ENCODE peak calls at places on chromosome 3, in nine cellular contexts. One of them, this sample, is unnamed.

GRCh38 chr3:66803206-66803605 is 194.9 kb upstream of the KBTBD8 start:
- DNase-seq in CD4-positive, alpha-beta T cell: no peak
- DNase-seq in left ventricle myocardium inferior: no peak
- DNase-seq in Karpas-422: peak; percentile 73
- DNase-seq in thoracic aorta: no peak
- DNase-seq in iPS DF 6.9: no peak
- DNase-seq in RWPE1: no peak
- DNase-seq in dorsolateral prefrontal cortex: no peak
- DNase-seq in IMR-90: no peak
- DNase-seq in this sample: no peak

GRCh38 chr3:2921903-2922302 is 188.3 kb downstream of the IL5RA start:
- DNase-seq in CD4-positive, alpha-beta T cell: no peak
- DNase-seq in left ventricle myocardium inferior: no peak
- DNase-seq in Karpas-422: peak; percentile 83
- DNase-seq in thoracic aorta: no peak
- DNase-seq in iPS DF 6.9: no peak
- DNase-seq in RWPE1: no peak
- DNase-seq in dorsolateral prefrontal cortex: no peak
- DNase-seq in IMR-90: no peak
- DNase-seq in this sample: no peak

GRCh38 chr3:53159415-53160135 is 1.4 kb upstream of the PRKCD start:
- DNase-seq in CD4-positive, alpha-beta T cell: no peak
- DNase-seq in left ventricle myocardium inferior: no peak
- DNase-seq in Karpas-422: no peak
- DNase-seq in thoracic aorta: no peak
- DNase-seq in iPS DF 6.9: no peak
- DNase-seq in RWPE1: no peak
- DNase-seq in dorsolateral prefrontal cortex: no peak
- DNase-seq in IMR-90: no peak
- DNase-seq in this sample: no peak

GRCh38 chr3:67381667-67382272 is 272.6 kb downstream of the SUCLG2 start:
- DNase-seq in CD4-positive, alpha-beta T cell: no peak
- DNase-seq in left ventricle myocardium inferior: no peak
- DNase-seq in Karpas-422: peak; percentile 75
- DNase-seq in thoracic aorta: no peak
- DNase-seq in iPS DF 6.9: no peak
- DNase-seq in RWPE1: peak; percentile 12
- DNase-seq in dorsolateral prefrontal cortex: no peak
- DNase-seq in IMR-90: peak; percentile 27
- DNase-seq in this sample: no peak

GRCh38 chr3:41141431-41142164 is 57.7 kb upstream of the CTNNB1 start:
- DNase-seq in CD4-positive, alpha-beta T cell: no peak
- DNase-seq in left ventricle myocardium inferior: no peak
- DNase-seq in Karpas-422: no peak
- DNase-seq in thoracic aorta: no peak
- DNase-seq in iPS DF 6.9: no peak
- DNase-seq in RWPE1: no peak
- DNase-seq in dorsolateral prefrontal cortex: no peak
- DNase-seq in IMR-90: no peak
- DNase-seq in this sample: no peak

GRCh38 chr3:126284258-126284904 is 72.8 kb downstream of the KLF15 start:
- DNase-seq in CD4-positive, alpha-beta T cell: no peak
- DNase-seq in left ventricle myocardium inferior: no peak
- DNase-seq in Karpas-422: no peak
- DNase-seq in thoracic aorta: no peak
- DNase-seq in iPS DF 6.9: no peak
- DNase-seq in RWPE1: peak; percentile 51
- DNase-seq in dorsolateral prefrontal cortex: no peak
- DNase-seq in IMR-90: peak; percentile 63
- DNase-seq in this sample: no peak

GRCh38 chr3:43260412-43260811 is 25.9 kb upstream of the SNRK start:
- DNase-seq in CD4-positive, alpha-beta T cell: no peak
- DNase-seq in left ventricle myocardium inferior: no peak
- DNase-seq in Karpas-422: peak; percentile 58
- DNase-seq in thoracic aorta: no peak
- DNase-seq in iPS DF 6.9: no peak
- DNase-seq in RWPE1: no peak
- DNase-seq in dorsolateral prefrontal cortex: no peak
- DNase-seq in IMR-90: peak; percentile 2
- DNase-seq in this sample: no peak

GRCh38 chr3:143775401-143775970 is 72.8 kb downstream of the SLC9A9 start:
- DNase-seq in CD4-positive, alpha-beta T cell: no peak
- DNase-seq in left ventricle myocardium inferior: no peak
- DNase-seq in Karpas-422: peak; percentile 78
- DNase-seq in thoracic aorta: no peak
- DNase-seq in iPS DF 6.9: no peak
- DNase-seq in RWPE1: peak; percentile 79
- DNase-seq in dorsolateral prefrontal cortex: no peak
- DNase-seq in IMR-90: peak; percentile 13
- DNase-seq in this sample: no peak

GRCh38 chr3:174581551-174581950 is 277.6 kb upstream of the NAALADL2 start:
- DNase-seq in CD4-positive, alpha-beta T cell: no peak
- DNase-seq in left ventricle myocardium inferior: no peak
- DNase-seq in Karpas-422: no peak
- DNase-seq in thoracic aorta: no peak
- DNase-seq in iPS DF 6.9: no peak
- DNase-seq in RWPE1: no peak
- DNase-seq in dorsolateral prefrontal cortex: no peak
- DNase-seq in IMR-90: no peak
- DNase-seq in this sample: no peak

GRCh38 chr3:63880653-63881052 is 17.0 kb downstream of the ATXN7 start:
- DNase-seq in CD4-positive, alpha-beta T cell: no peak
- DNase-seq in left ventricle myocardium inferior: no peak
- DNase-seq in Karpas-422: no peak
- DNase-seq in thoracic aorta: no peak
- DNase-seq in iPS DF 6.9: no peak
- DNase-seq in RWPE1: no peak
- DNase-seq in dorsolateral prefrontal cortex: no peak
- DNase-seq in IMR-90: no peak
- DNase-seq in this sample: no peak

GRCh38 chr3:15629860-15630597 is 28.5 kb downstream of the BTD start:
- DNase-seq in CD4-positive, alpha-beta T cell: peak; percentile 50
- DNase-seq in left ventricle myocardium inferior: no peak
- DNase-seq in Karpas-422: peak; percentile 94
- DNase-seq in thoracic aorta: no peak
- DNase-seq in iPS DF 6.9: peak; percentile 48
- DNase-seq in RWPE1: peak; percentile 73
- DNase-seq in dorsolateral prefrontal cortex: no peak
- DNase-seq in IMR-90: peak; percentile 89
- DNase-seq in this sample: no peak

GRCh38 chr3:24494616-24495333 is at the start of gene THRB:
- DNase-seq in CD4-positive, alpha-beta T cell: no peak
- DNase-seq in left ventricle myocardium inferior: peak; percentile 79
- DNase-seq in Karpas-422: no peak
- DNase-seq in thoracic aorta: peak; percentile 24
- DNase-seq in iPS DF 6.9: no peak
- DNase-seq in RWPE1: peak; percentile 54
- DNase-seq in dorsolateral prefrontal cortex: peak; percentile 39
- DNase-seq in IMR-90: no peak
- DNase-seq in this sample: peak; percentile 41

GRCh38 chr3:10205461-10206165 is 40.9 kb downstream of the IRAK2 start:
- DNase-seq in CD4-positive, alpha-beta T cell: no peak
- DNase-seq in left ventricle myocardium inferior: no peak
- DNase-seq in Karpas-422: no peak
- DNase-seq in thoracic aorta: peak; percentile 88
- DNase-seq in iPS DF 6.9: no peak
- DNase-seq in RWPE1: peak; percentile 76
- DNase-seq in dorsolateral prefrontal cortex: no peak
- DNase-seq in IMR-90: peak; percentile 95
- DNase-seq in this sample: peak; percentile 51

GRCh38 chr3:45480218-45480617 is 91.8 kb downstream of the LARS2 start:
- DNase-seq in CD4-positive, alpha-beta T cell: no peak
- DNase-seq in left ventricle myocardium inferior: no peak
- DNase-seq in Karpas-422: no peak
- DNase-seq in thoracic aorta: no peak
- DNase-seq in iPS DF 6.9: no peak
- DNase-seq in RWPE1: peak; percentile 8
- DNase-seq in dorsolateral prefrontal cortex: no peak
- DNase-seq in IMR-90: no peak
- DNase-seq in this sample: no peak
- H3K27ac ChIP-seq in CD4-positive, alpha-beta T cell: no peak overlapping the region
- H3K27ac ChIP-seq in left ventricle myocardium inferior: no peak overlapping the region
- H3K27ac ChIP-seq in Karpas-422: no peak overlapping the region
- H3K27ac ChIP-seq in thoracic aorta: no peak overlapping the region
- H3K27ac ChIP-seq in iPS DF 6.9: no peak overlapping the region
- H3K27ac ChIP-seq in RWPE1: no peak overlapping the region
- H3K27ac ChIP-seq in dorsolateral prefrontal cortex: no peak overlapping the region
- H3K27ac ChIP-seq in IMR-90: peak overlapping the region; percentile 59
- H3K27ac ChIP-seq in this sample: no peak overlapping the region

GRCh38 chr3:107664614-107665013 is 141.9 kb downstream of the BBX start:
- DNase-seq in CD4-positive, alpha-beta T cell: no peak
- DNase-seq in left ventricle myocardium inferior: no peak
- DNase-seq in Karpas-422: no peak
- DNase-seq in thoracic aorta: no peak
- DNase-seq in iPS DF 6.9: no peak
- DNase-seq in RWPE1: no peak
- DNase-seq in dorsolateral prefrontal cortex: no peak
- DNase-seq in IMR-90: no peak
- DNase-seq in this sample: no peak
- H3K27ac ChIP-seq in CD4-positive, alpha-beta T cell: no peak overlapping the region
- H3K27ac ChIP-seq in left ventricle myocardium inferior: no peak overlapping the region
- H3K27ac ChIP-seq in Karpas-422: no peak overlapping the region
- H3K27ac ChIP-seq in thoracic aorta: peak overlapping the region; percentile 73
- H3K27ac ChIP-seq in iPS DF 6.9: no peak overlapping the region
- H3K27ac ChIP-seq in RWPE1: no peak overlapping the region
- H3K27ac ChIP-seq in dorsolateral prefrontal cortex: no peak overlapping the region
- H3K27ac ChIP-seq in IMR-90: no peak overlapping the region
- H3K27ac ChIP-seq in this sample: no peak overlapping the region

GRCh38 chr3:185221203-185221602 is 32.6 kb downstream of the EHHADH start:
- DNase-seq in CD4-positive, alpha-beta T cell: no peak
- DNase-seq in left ventricle myocardium inferior: no peak
- DNase-seq in Karpas-422: no peak
- DNase-seq in thoracic aorta: no peak
- DNase-seq in iPS DF 6.9: no peak
- DNase-seq in RWPE1: no peak
- DNase-seq in dorsolateral prefrontal cortex: no peak
- DNase-seq in IMR-90: no peak
- DNase-seq in this sample: no peak

GRCh38 chr3:185216587-185216918 is 37.3 kb downstream of the EHHADH start:
- DNase-seq in CD4-positive, alpha-beta T cell: no peak
- DNase-seq in left ventricle myocardium inferior: no peak
- DNase-seq in Karpas-422: no peak
- DNase-seq in thoracic aorta: no peak
- DNase-seq in iPS DF 6.9: no peak
- DNase-seq in RWPE1: no peak
- DNase-seq in dorsolateral prefrontal cortex: no peak
- DNase-seq in IMR-90: no peak
- DNase-seq in this sample: no peak

GRCh38 chr3:185210621-185211157 is 43.2 kb downstream of the EHHADH start:
- DNase-seq in CD4-positive, alpha-beta T cell: no peak
- DNase-seq in left ventricle myocardium inferior: no peak
- DNase-seq in Karpas-422: no peak
- DNase-seq in thoracic aorta: no peak
- DNase-seq in iPS DF 6.9: no peak
- DNase-seq in RWPE1: no peak
- DNase-seq in dorsolateral prefrontal cortex: no peak
- DNase-seq in IMR-90: no peak
- DNase-seq in this sample: no peak

DNA sequence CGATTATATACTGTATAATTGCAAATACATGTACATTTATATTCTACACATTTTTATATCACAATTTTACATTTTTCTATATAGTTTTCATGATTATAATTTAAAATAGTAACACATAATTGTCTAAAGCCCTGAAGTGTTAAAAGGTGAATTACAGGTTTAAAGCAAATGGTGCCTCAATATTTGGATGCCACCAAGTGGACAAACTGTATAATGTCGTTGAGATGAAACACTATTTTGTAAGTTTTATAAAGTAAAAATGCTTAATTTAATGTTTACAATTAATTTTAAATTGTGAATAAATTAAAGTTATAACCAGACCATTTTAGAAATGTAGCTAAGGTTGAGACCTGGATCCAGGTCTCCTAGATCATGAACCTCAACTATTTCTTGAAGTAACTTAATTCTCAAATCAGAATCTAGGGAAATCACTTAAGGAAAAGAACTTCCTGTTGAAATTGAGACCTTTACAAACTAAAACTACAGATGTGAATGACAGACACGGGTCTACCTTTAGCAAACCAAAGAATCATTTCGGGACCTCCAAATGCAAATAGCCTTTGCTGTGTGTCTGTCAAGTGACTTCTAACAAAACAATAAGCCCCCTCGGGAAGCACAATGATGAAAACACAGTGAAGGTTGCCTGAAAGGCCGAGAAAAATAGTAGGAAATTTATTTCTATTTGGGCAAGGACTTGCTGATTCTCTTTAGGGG is 37.8 kb downstream of the EHHADH start:
- DNase-seq in CD4-positive, alpha-beta T cell: no peak
- DNase-seq in left ventricle myocardium inferior: no peak
- DNase-seq in Karpas-422: peak; percentile 72
- DNase-seq in thoracic aorta: no peak
- DNase-seq in iPS DF 6.9: no peak
- DNase-seq in RWPE1: peak; percentile 30
- DNase-seq in dorsolateral prefrontal cortex: no peak
- DNase-seq in IMR-90: peak; percentile 23
- DNase-seq in this sample: no peak
- H3K27ac ChIP-seq in CD4-positive, alpha-beta T cell: no peak overlapping the region
- H3K27ac ChIP-seq in left ventricle myocardium inferior: peak overlapping the region; percentile 61
- H3K27ac ChIP-seq in Karpas-422: no peak overlapping the region
- H3K27ac ChIP-seq in thoracic aorta: peak overlapping the region; percentile 68
- H3K27ac ChIP-seq in iPS DF 6.9: no peak overlapping the region
- H3K27ac ChIP-seq in RWPE1: no peak overlapping the region
- H3K27ac ChIP-seq in dorsolateral prefrontal cortex: peak overlapping the region; percentile 83
- H3K27ac ChIP-seq in IMR-90: no peak overlapping the region
- H3K27ac ChIP-seq in this sample: no peak overlapping the region

GRCh38 chr3:177330771-177331170 is 133.5 kb upstream of the TBL1XR1 start:
- DNase-seq in CD4-positive, alpha-beta T cell: no peak
- DNase-seq in left ventricle myocardium inferior: no peak
- DNase-seq in Karpas-422: no peak
- DNase-seq in thoracic aorta: no peak
- DNase-seq in iPS DF 6.9: no peak
- DNase-seq in RWPE1: no peak
- DNase-seq in dorsolateral prefrontal cortex: no peak
- DNase-seq in IMR-90: no peak
- DNase-seq in this sample: no peak

GRCh38 chr3:177333535-177334495 is 136.5 kb upstream of the TBL1XR1 start:
- DNase-seq in CD4-positive, alpha-beta T cell: no peak
- DNase-seq in left ventricle myocardium inferior: peak; percentile 24
- DNase-seq in Karpas-422: no peak
- DNase-seq in thoracic aorta: no peak
- DNase-seq in iPS DF 6.9: no peak
- DNase-seq in RWPE1: no peak
- DNase-seq in dorsolateral prefrontal cortex: no peak
- DNase-seq in IMR-90: no peak
- DNase-seq in this sample: no peak

GRCh38 chr3:177329854-177330253 is 132.6 kb upstream of the TBL1XR1 start:
- DNase-seq in CD4-positive, alpha-beta T cell: no peak
- DNase-seq in left ventricle myocardium inferior: no peak
- DNase-seq in Karpas-422: no peak
- DNase-seq in thoracic aorta: no peak
- DNase-seq in iPS DF 6.9: no peak
- DNase-seq in RWPE1: no peak
- DNase-seq in dorsolateral prefrontal cortex: no peak
- DNase-seq in IMR-90: no peak
- DNase-seq in this sample: no peak

GRCh38 chr3:177332955-177333354 is 135.7 kb upstream of the TBL1XR1 start:
- DNase-seq in CD4-positive, alpha-beta T cell: no peak
- DNase-seq in left ventricle myocardium inferior: no peak
- DNase-seq in Karpas-422: no peak
- DNase-seq in thoracic aorta: no peak
- DNase-seq in iPS DF 6.9: no peak
- DNase-seq in RWPE1: no peak
- DNase-seq in dorsolateral prefrontal cortex: no peak
- DNase-seq in IMR-90: no peak
- DNase-seq in this sample: no peak

GRCh38 chr3:177331203-177331602 is 133.9 kb upstream of the TBL1XR1 start:
- DNase-seq in CD4-positive, alpha-beta T cell: no peak
- DNase-seq in left ventricle myocardium inferior: no peak
- DNase-seq in Karpas-422: no peak
- DNase-seq in thoracic aorta: no peak
- DNase-seq in iPS DF 6.9: no peak
- DNase-seq in RWPE1: no peak
- DNase-seq in dorsolateral prefrontal cortex: no peak
- DNase-seq in IMR-90: no peak
- DNase-seq in this sample: no peak
- H3K27ac ChIP-seq in CD4-positive, alpha-beta T cell: no peak overlapping the region
- H3K27ac ChIP-seq in left ventricle myocardium inferior: peak overlapping the region; percentile 79
- H3K27ac ChIP-seq in Karpas-422: no peak overlapping the region
- H3K27ac ChIP-seq in thoracic aorta: no peak overlapping the region
- H3K27ac ChIP-seq in iPS DF 6.9: no peak overlapping the region
- H3K27ac ChIP-seq in RWPE1: no peak overlapping the region
- H3K27ac ChIP-seq in dorsolateral prefrontal cortex: no peak overlapping the region
- H3K27ac ChIP-seq in IMR-90: no peak overlapping the region
- H3K27ac ChIP-seq in this sample: no peak overlapping the region